ENCODE peak calls at places on chromosomes 12 and 14, in seven cellular contexts. P is midbrain, U is NCI-H1105 treated with DMSO at 0.1 percent for 48 hours, K is HT1080, H is GM23338, Q is NB4, R is NCI-H2081 treated with DMSO at 0.1 percent for 48 hours. B is an unnamed sample.

GRCh38 chr14:21090194-21090939 is 8.1 kb downstream of the ZNF219 start:
- DNase-seq in R (no peak), U (no peak), H (peak), P (no peak), Q (peak), K (no peak), B (no peak)

GRCh38 chr12:113130457-113131135 is 5.0 kb downstream of the RASAL1 start:
- DNase-seq in K (peak), R (no peak), U (no peak), H (peak), P (peak), Q (peak), B (no peak)

GRCh38 chr12:71469235-71469873 is 29.8 kb downstream of the LGR5 start:
- DNase-seq in K (peak), R (no peak), U (no peak), P (no peak), H (peak), Q (no peak), B (no peak)

GRCh38 chr14:33229269-33229924 is 290.7 kb downstream of the NPAS3 start:
- DNase-seq in K (no peak), P (peak), H (no peak), U (peak), R (no peak), Q (no peak), B (no peak)

GRCh38 chr12:115337693-115338543 is 653.9 kb upstream of the TBX3 start:
- DNase-seq in U (no peak), Q (no peak), H (peak), R (no peak), K (peak), P (peak), B (no peak)

GRCh38 chr12:63129927-63130326 is 21.1 kb downstream of the AVPR1A start:
- DNase-seq in K (no peak), R (no peak), U (no peak), P (no peak), H (no peak), Q (no peak), B (no peak)

GRCh38 chr14:95290769-95291440 is 28.8 kb downstream of the CLMN start:
- DNase-seq in Q (no peak), K (no peak), U (peak), H (peak), P (no peak), R (peak), B (no peak)

GRCh38 chr12:51383281-51383905 is 7.8 kb downstream of the GALNT6 start:
- DNase-seq in U (no peak), R (no peak), P (no peak), K (peak), H (no peak), Q (peak), B (no peak)

GRCh38 chr14:72515779-72516770 is 377.8 kb downstream of the DPF3 start:
- DNase-seq in R (no peak), K (peak), P (no peak), U (no peak), Q (peak), H (peak), B (no peak)

GRCh38 chr14:69713127-69713800 is 53.7 kb upstream of the SRSF5 start:
- DNase-seq in U (peak), Q (no peak), H (peak), P (no peak), R (peak), K (no peak), B (no peak)

GRCh38 chr12:122978507-122978955 is 1.9 kb upstream of the ARL6IP4 start:
- DNase-seq in R (no peak), K (no peak), P (no peak), U (no peak), H (no peak), Q (no peak), B (no peak)

GRCh38 chr14:55045087-55045486 is 6.4 kb upstream of the MAPK1IP1L start:
- DNase-seq in H (no peak), U (no peak), R (no peak), Q (no peak), K (no peak), P (no peak), B (no peak)

GRCh38 chr12:92629349-92630065 is 73.3 kb upstream of the PLEKHG7 start:
- DNase-seq in R (no peak), H (no peak), K (no peak), U (peak), P (no peak), Q (no peak), B (no peak)

GRCh38 chr14:61678966-61679365 is 16.3 kb upstream of the HIF1A start:
- DNase-seq in H (peak), K (peak), Q (no peak), P (no peak), R (no peak), U (no peak), B (no peak)

GRCh38 chr14:59819446-59820088 is 51.0 kb downstream of the RTN1 start:
- DNase-seq in Q (no peak), U (no peak), P (no peak), H (no peak), K (no peak), R (no peak), B (no peak)

GRCh38 chr14:103846569-103847438 is 571 bp downstream of the PPP1R13B start:
- DNase-seq in H (peak), R (no peak), Q (no peak), U (peak), K (no peak), P (no peak), B (peak)

GRCh38 chr12:15155271-15155670 is 65.9 kb downstream of the RERG start:
- DNase-seq in P (no peak), R (no peak), Q (no peak), K (no peak), U (peak), H (no peak), B (no peak)

GRCh38 chr12:120793357-120793756 is 67.7 kb downstream of the ACADS start:
- DNase-seq in P (no peak), R (no peak), H (no peak), Q (no peak), U (no peak), K (no peak), B (no peak)

GRCh38 chr14:63833728-63834127 is 19.1 kb upstream of the SYNE2 start:
- DNase-seq in H (no peak), U (no peak), K (no peak), Q (no peak), P (no peak), R (no peak), B (no peak)

GRCh38 chr12:69508581-69508980 is 38.4 kb downstream of the FRS2 start:
- DNase-seq in Q (no peak), P (no peak), K (no peak), H (no peak), U (no peak), R (no peak), B (no peak)

GRCh38 chr14:50469982-50470381 is 62.4 kb downstream of the MAP4K5 start:
- DNase-seq in U (no peak), K (no peak), P (no peak), H (peak), R (no peak), Q (no peak), B (no peak)

GRCh38 chr12:96258451-96258933 is 64.3 kb downstream of the ELK3 start:
- DNase-seq in H (peak), P (peak), Q (peak), R (no peak), K (peak), U (no peak), B (no peak)